ENCODE peak calls at places on chromosomes 12 and 14, in ten cellular contexts. V is CD4-positive, CD25-positive, alpha-beta regulatory T cell; U is lower lobe of right lung; F is astrocyte; S is mucosa of descending colon; I is body of pancreas; Q is pancreas; J is right cardiac atrium; A is stomach; W is upper lobe of right lung. P is an unnamed sample.

GRCh38 chr12:102479099-102479887 is 1.1 kb downstream of the IGF1 start:
- DNase-seq in V (peak; percentile 39), U (no peak), F (peak; percentile 14), S (no peak), I (no peak), Q (no peak), J (no peak), A (no peak), W (no peak), P (peak; percentile 24)

GRCh38 chr12:106780010-106780625 is 5.6 kb downstream of the RIC8B start:
- DNase-seq in V (no peak), U (no peak), F (no peak), S (no peak), I (no peak), Q (no peak), J (no peak), A (no peak), W (no peak), P (no peak)

GRCh38 chr12:27340971-27341370 is 8.3 kb downstream of the BMAL2 start:
- DNase-seq in V (no peak), U (no peak), F (no peak), S (no peak), I (no peak), Q (no peak), J (no peak), A (no peak), W (no peak), P (no peak)

GRCh38 chr12:27667540-27667939 is 28.7 kb upstream of the REP15 start:
- DNase-seq in V (peak; percentile 8), U (no peak), F (peak; percentile 84), S (no peak), I (no peak), Q (no peak), J (no peak), A (no peak), W (no peak), P (no peak)

GRCh38 chr14:56342419-56342901 is 224.2 kb downstream of the PELI2 start:
- DNase-seq in V (peak; percentile 9), U (no peak), F (peak; percentile 80), S (no peak), I (no peak), Q (no peak), J (no peak), A (no peak), W (no peak), P (no peak)

GRCh38 chr12:47758834-47759690 is at the start of gene RAPGEF3:
- DNase-seq in V (peak; percentile 62), U (peak; percentile 90), F (peak; percentile 66), S (peak; percentile 89), I (peak; percentile 96), Q (peak; percentile 88), J (peak; percentile 95), A (peak; percentile 93), W (peak; percentile 94), P (peak; percentile 94)

GRCh38 chr14:57389646-57390036 is 745 bp upstream of the NAA30 start:
- DNase-seq in V (no peak), U (no peak), F (no peak), S (no peak), I (peak; percentile 22), Q (peak; percentile 23), J (no peak), A (no peak), W (no peak), P (no peak)

GRCh38 chr12:132571598-132571997 is 38.8 kb downstream of the LRCOL1 start:
- DNase-seq in V (no peak), U (no peak), F (no peak), S (no peak), I (no peak), Q (no peak), J (no peak), A (no peak), W (no peak), P (peak; percentile 73)

GRCh38 chr14:72752034-72752412 is 141.9 kb downstream of the DPF3 start:
- DNase-seq in V (no peak), U (no peak), F (no peak), S (no peak), I (no peak), Q (no peak), J (no peak), A (no peak), W (no peak), P (no peak)

GRCh38 chr14:22939684-22940083 is 10.5 kb upstream of the PRMT5 start:
- DNase-seq in V (no peak), U (no peak), F (peak; percentile 41), S (no peak), I (no peak), Q (no peak), J (no peak), A (no peak), W (no peak), P (no peak)

GRCh38 chr12:59322473-59322872 is 273.4 kb upstream of the SLC16A7 start:
- DNase-seq in V (no peak), U (no peak), F (no peak), S (no peak), I (peak; percentile 44), Q (peak; percentile 13), J (peak; percentile 54), A (peak; percentile 70), W (no peak), P (no peak)

GRCh38 chr12:130013771-130014484 is 110.1 kb upstream of the TMEM132D start:
- DNase-seq in V (peak; percentile 32), U (no peak), F (no peak), S (peak; percentile 61), I (peak; percentile 70), Q (peak; percentile 57), J (peak; percentile 46), A (peak; percentile 40), W (peak; percentile 70), P (peak; percentile 70)

DNA sequence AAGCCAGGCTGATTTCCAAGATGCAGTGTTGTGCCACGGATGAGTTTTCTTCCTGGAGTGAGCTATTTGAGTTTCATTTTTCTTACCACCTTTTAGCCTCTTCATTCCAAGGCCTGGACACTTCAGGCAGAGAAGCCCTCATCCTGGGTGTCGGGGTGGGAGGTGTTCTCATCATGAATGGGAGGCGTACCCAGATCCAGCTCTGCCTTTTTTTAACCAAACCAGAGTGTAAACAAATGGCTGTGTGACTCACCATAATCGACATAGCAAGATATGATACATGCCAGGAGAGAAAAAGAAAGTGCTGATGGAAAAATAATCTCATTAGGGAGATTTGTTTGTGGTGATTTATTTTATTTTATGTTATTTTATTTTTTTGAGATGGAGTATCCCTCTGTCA is 80.0 kb downstream of the ARF6 start:
- DNase-seq in V (peak; percentile 59), U (no peak), F (peak; percentile 93), S (peak; percentile 69), I (peak; percentile 44), Q (peak; percentile 48), J (peak; percentile 68), A (peak; percentile 36), W (no peak), P (peak; percentile 56)
- H3K4me1 ChIP-seq in V (peaks cover 58% of the 10 kb centered on the region), U (peaks cover 66% of the 10 kb centered on the region), F (peaks cover 53% of the 10 kb centered on the region), S (peaks cover 64% of the 10 kb centered on the region), I (peaks cover 42% of the 10 kb centered on the region), Q (peaks cover 19% of the 10 kb centered on the region), J (peaks cover 4% of the 10 kb centered on the region), A (peaks cover 65% of the 10 kb centered on the region), W (peaks cover 49% of the 10 kb centered on the region), P (peaks cover 38% of the 10 kb centered on the region)

GRCh38 chr12:13167226-13167625 is 29.3 kb upstream of the EMP1 start:
- DNase-seq in V (no peak), U (no peak), F (no peak), S (no peak), I (no peak), Q (no peak), J (no peak), A (no peak), W (no peak), P (no peak)

GRCh38 chr12:13171921-13172859 is 24.3 kb upstream of the EMP1 start:
- DNase-seq in V (no peak), U (no peak), F (peak; percentile 60), S (no peak), I (no peak), Q (peak; percentile 27), J (peak; percentile 72), A (no peak), W (no peak), P (no peak)

GRCh38 chr12:13167906-13168305 is 28.6 kb upstream of the EMP1 start:
- DNase-seq in V (no peak), U (no peak), F (no peak), S (no peak), I (no peak), Q (no peak), J (no peak), A (no peak), W (no peak), P (no peak)

GRCh38 chr12:13170892-13171490 is 25.5 kb upstream of the EMP1 start:
- DNase-seq in V (no peak), U (no peak), F (no peak), S (no peak), I (no peak), Q (no peak), J (no peak), A (no peak), W (no peak), P (no peak)

GRCh38 chr12:13169255-13169654 is 27.3 kb upstream of the EMP1 start:
- DNase-seq in V (no peak), U (no peak), F (no peak), S (no peak), I (no peak), Q (no peak), J (no peak), A (no peak), W (no peak), P (no peak)
- H3K4me1 ChIP-seq in V (peaks cover 10% of the 10 kb centered on the region), U (peaks cover 31% of the 10 kb centered on the region), F (peaks cover 41% of the 10 kb centered on the region), S (no peaks in the 10 kb centered on the region), I (no peaks in the 10 kb centered on the region), Q (no peaks in the 10 kb centered on the region), J (peaks cover 6% of the 10 kb centered on the region), A (peaks cover 17% of the 10 kb centered on the region), W (peaks cover 34% of the 10 kb centered on the region), P (peaks cover 24% of the 10 kb centered on the region)

DNA sequence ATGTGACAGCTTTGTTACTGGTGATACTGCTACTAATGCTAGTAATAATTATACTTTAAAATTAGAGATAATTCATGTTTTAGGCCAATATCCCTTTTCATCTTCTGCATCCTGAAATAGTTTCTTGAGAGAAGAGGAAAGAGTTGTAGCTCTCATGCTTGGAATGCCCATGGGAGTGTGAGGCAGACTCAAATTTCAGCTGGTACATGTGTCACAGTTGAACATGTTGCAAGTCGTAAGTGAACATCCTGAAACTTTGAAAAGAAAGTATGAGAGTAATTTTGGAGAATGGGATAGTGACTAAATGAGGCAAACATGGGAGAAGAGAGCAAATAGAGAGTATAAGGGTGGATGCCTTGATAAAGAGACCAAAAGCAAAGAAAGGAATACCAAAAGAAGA is 168.0 kb downstream of the TMTC3 start:
- DNase-seq in V (no peak), U (no peak), F (peak; percentile 73), S (no peak), I (no peak), Q (no peak), J (no peak), A (no peak), W (no peak), P (no peak)
- H3K4me1 ChIP-seq in V (no peaks in the 10 kb centered on the region), U (no peaks in the 10 kb centered on the region), F (peaks cover 26% of the 10 kb centered on the region), S (no peaks in the 10 kb centered on the region), I (peaks cover 26% of the 10 kb centered on the region), Q (peaks cover 9% of the 10 kb centered on the region), J (no peaks in the 10 kb centered on the region), A (peaks cover 25% of the 10 kb centered on the region), W (no peaks in the 10 kb centered on the region), P (no peaks in the 10 kb centered on the region)

GRCh38 chr14:68564826-68565760 is 227.8 kb downstream of the ZFP36L1 start:
- DNase-seq in V (peak; percentile 66), U (no peak), F (peak; percentile 49), S (no peak), I (no peak), Q (no peak), J (no peak), A (no peak), W (no peak), P (no peak)
- H3K4me1 ChIP-seq in V (peaks cover 11% of the 10 kb centered on the region), U (peaks cover 70% of the 10 kb centered on the region), F (peaks cover 13% of the 10 kb centered on the region), S (peaks cover 10% of the 10 kb centered on the region), I (peaks cover 82% of the 10 kb centered on the region), Q (peaks cover 54% of the 10 kb centered on the region), J (peaks cover 14% of the 10 kb centered on the region), A (peaks cover 71% of the 10 kb centered on the region), W (peaks cover 55% of the 10 kb centered on the region), P (peaks cover 62% of the 10 kb centered on the region)